ENCODE peak calls at places on chromosomes 1 and 21, in seven cellular contexts. F is activated T-cell treated with anti-CD3 and anti-CD28 coated beads, Interleukin-2, amount 50 U/mL, for 72 hours; Q is neural crest cell; J is Right ventricle myocardium inferior; T is A673; X is stimulated activated CD4-positive, alpha-beta T cell treated with anti-CD3 and anti-CD28 coated beads, Interleukin-4, amount 100 ng/mL, for 48 hours; W is HEK293T. R is an unnamed sample.

GRCh38 chr1:43975249-43975961 is 645 bp downstream of the ATP6V0B start:
- DNase-seq in W (no peak), Q (no peak), X (no peak), F (no peak), T (no peak), J (peak; percentile 88), R (no peak)

GRCh38 chr1:62229932-62230331 is 35.3 kb downstream of the L1TD1 start:
- DNase-seq in W (no peak), F (no peak), T (no peak), X (no peak), Q (no peak), J (no peak), R (no peak)

GRCh38 chr1:212179394-212180076 is 105.7 kb upstream of the PPP2R5A start:
- DNase-seq in F (no peak), Q (no peak), T (peak; percentile 83), J (no peak), X (no peak), W (no peak), R (no peak)

GRCh38 chr21:33940164-33940563 is 24.6 kb upstream of the ATP5PO start:
- DNase-seq in X (no peak), F (no peak), Q (no peak), W (no peak), T (no peak), J (no peak), R (no peak)

GRCh38 chr1:218557731-218558130 is 212.6 kb downstream of the TGFB2 start:
- DNase-seq in J (no peak), W (no peak), F (no peak), T (peak; percentile 7), Q (no peak), X (no peak), R (no peak)

GRCh38 chr1:2277741-2278488 is 49.8 kb downstream of the SKI start:
- DNase-seq in J (peak; percentile 62), F (no peak), T (no peak), W (no peak), X (no peak), Q (no peak), R (no peak)

GRCh38 chr1:53329183-53329544 is 1.3 kb upstream of the LRP8 start:
- DNase-seq in F (no peak), T (no peak), J (peak; percentile 56), Q (no peak), X (no peak), W (no peak), R (no peak)

GRCh38 chr1:89465201-89465600 is 59.4 kb upstream of the LRRC8B start:
- DNase-seq in W (no peak), Q (no peak), J (no peak), X (no peak), F (peak; percentile 65), T (no peak), R (no peak)

GRCh38 chr1:162292422-162292849 is 84.2 kb downstream of the SPATA46 start:
- DNase-seq in T (peak; percentile 59), J (no peak), X (no peak), F (no peak), Q (no peak), W (no peak), R (no peak)

GRCh38 chr21:42079008-42079938 is 8.2 kb downstream of the UMODL1 start:
- DNase-seq in Q (no peak), J (peak; percentile 32), W (no peak), F (no peak), X (no peak), T (no peak), R (no peak)

GRCh38 chr1:245126530-245126929 is 28.3 kb upstream of the KIF26B start:
- DNase-seq in Q (no peak), J (no peak), F (no peak), X (no peak), W (no peak), T (no peak), R (no peak)

GRCh38 chr1:6521502-6521901 is 30.0 kb upstream of the PLEKHG5 start:
- DNase-seq in Q (no peak), T (no peak), F (no peak), W (no peak), X (no peak), J (peak; percentile 32), R (no peak)

GRCh38 chr1:24277420-24278169 is 41.6 kb upstream of the GRHL3 start:
- DNase-seq in F (peak; percentile 29), J (no peak), X (no peak), W (no peak), Q (no peak), T (peak; percentile 21), R (no peak)

GRCh38 chr1:36151133-36151844 is 2.0 kb upstream of the TRAPPC3 start:
- DNase-seq in T (no peak), F (no peak), Q (no peak), X (no peak), J (no peak), W (no peak), R (no peak)

GRCh38 chr1:112557385-112557784 is 48.6 kb downstream of the WNT2B start:
- DNase-seq in Q (no peak), W (no peak), T (no peak), X (no peak), F (no peak), J (no peak), R (peak; percentile 4)

GRCh38 chr1:10338047-10338446 is 60.8 kb upstream of the PGD start:
- DNase-seq in X (peak; percentile 18), J (no peak), Q (peak; percentile 48), T (peak; percentile 59), W (peak; percentile 62), F (peak; percentile 53), R (peak; percentile 4)

GRCh38 chr1:30877205-30877912 is 31.2 kb downstream of the SDC3 start:
- DNase-seq in W (no peak), F (no peak), X (no peak), J (peak; percentile 87), T (peak; percentile 57), Q (no peak), R (no peak)

GRCh38 chr1:25782608-25783201 is 17.3 kb upstream of the SELENON start:
- DNase-seq in F (no peak), Q (no peak), T (peak; percentile 35), X (no peak), J (no peak), W (no peak), R (no peak)

GRCh38 chr21:35643176-35643575 is 417.1 kb downstream of the SETD4 start:
- DNase-seq in F (no peak), W (no peak), X (no peak), J (no peak), T (no peak), Q (no peak), R (no peak)

GRCh38 chr1:227886993-227887696 is 60.6 kb downstream of the WNT9A start:
- DNase-seq in F (peak; percentile 15), Q (no peak), W (no peak), J (peak; percentile 87), T (no peak), X (no peak), R (no peak)

GRCh38 chr1:160813215-160813614 is 17.2 kb downstream of the LY9 start:
- DNase-seq in F (peak; percentile 10), J (no peak), Q (no peak), W (no peak), X (no peak), T (no peak), R (no peak)

GRCh38 chr1:93681549-93682412 is at the start of gene BCAR3:
- DNase-seq in T (peak; percentile 41), F (peak; percentile 54), X (no peak), J (peak; percentile 87), Q (peak; percentile 60), W (peak; percentile 76), R (no peak)

GRCh38 chr1:204940591-204940990 is 69.9 kb downstream of the NFASC start:
- DNase-seq in J (no peak), Q (no peak), T (no peak), F (no peak), X (no peak), W (no peak), R (no peak)

GRCh38 chr21:43012596-43012995 is 38.2 kb downstream of the PKNOX1 start:
- DNase-seq in X (no peak), Q (no peak), T (no peak), F (no peak), W (no peak), J (no peak), R (no peak)

GRCh38 chr21:41346758-41347157 is 15.1 kb upstream of the MX2 start:
- DNase-seq in J (no peak), X (no peak), Q (no peak), T (no peak), W (no peak), F (no peak), R (no peak)

GRCh38 chr21:32340863-32341848 is 42.5 kb downstream of the MRAP start:
- DNase-seq in X (no peak), T (no peak), W (no peak), J (no peak), Q (no peak), F (no peak), R (no peak)

GRCh38 chr1:92934395-92935378 is 26.6 kb downstream of the DIPK1A start:
- DNase-seq in J (no peak), F (no peak), X (no peak), Q (no peak), T (peak; percentile 87), W (no peak), R (no peak)

GRCh38 chr1:60133848-60134247 is 60.3 kb upstream of the C1orf87 start:
- DNase-seq in F (no peak), W (no peak), J (no peak), Q (no peak), T (no peak), X (no peak), R (peak; percentile 56)

GRCh38 chr1:234250747-234251146 is 122.5 kb upstream of the COA6 start:
- DNase-seq in F (no peak), X (no peak), W (no peak), T (peak; percentile 35), Q (no peak), J (no peak), R (no peak)

R was measured in NCI-H524 treated with DMSO at 0.1 percent for 48 hours.